ENCODE peak calls at places on chromosomes 3 and 15, in four cellular contexts. M, Q, H and Z are unnamed samples.

GRCh38 chr3:43389388-43390254 is 103.3 kb downstream of the SNRK start:
- DNase-seq in M (peak), Q (no peak), H (peak), Z (no peak)

GRCh38 chr15:62559049-62559733 is 394.1 kb upstream of the C2CD4B start:
- DNase-seq in M (peak), Q (no peak), H (no peak), Z (no peak)

GRCh38 chr3:154304116-154304786 is 20.0 kb downstream of the DHX36 start:
- DNase-seq in M (no peak), Q (no peak), H (no peak), Z (no peak)

GRCh38 chr3:142356818-142357217 is 91.0 kb downstream of the XRN1 start:
- DNase-seq in M (no peak), Q (no peak), H (no peak), Z (no peak)

GRCh38 chr3:13861461-13861860 is 18.4 kb downstream of the WNT7A start:
- DNase-seq in M (no peak), Q (no peak), H (no peak), Z (no peak)

GRCh38 chr15:31362121-31362520 is 35.5 kb downstream of the KLF13 start:
- DNase-seq in M (no peak), Q (no peak), H (no peak), Z (no peak)

GRCh38 chr3:1699361-1699920 is 399.2 kb upstream of the CNTN4 start:
- DNase-seq in M (no peak), Q (no peak), H (no peak), Z (no peak)

GRCh38 chr3:72818092-72818721 is 30.0 kb downstream of the SHQ1 start:
- DNase-seq in M (peak), Q (no peak), H (no peak), Z (no peak)

GRCh38 chr3:40754966-40755365 is 230.2 kb downstream of the ZNF621 start:
- DNase-seq in M (no peak), Q (no peak), H (no peak), Z (no peak)

GRCh38 chr3:48695113-48695753 is 9.5 kb upstream of the NCKIPSD start:
- DNase-seq in M (peak), Q (peak), H (no peak), Z (peak)

GRCh38 chr3:32239638-32240550 is 1.4 kb downstream of the CMTM8 start:
- DNase-seq in M (peak), Q (peak), H (no peak), Z (peak)

GRCh38 chr3:16143870-16144568 is 30.5 kb upstream of the GALNT15 start:
- DNase-seq in M (no peak), Q (no peak), H (no peak), Z (no peak)

GRCh38 chr3:32455609-32456428 is 46.8 kb downstream of the CMTM6 start:
- DNase-seq in M (no peak), Q (no peak), H (no peak), Z (no peak)

GRCh38 chr3:194976049-194976451 is 290.4 kb downstream of the FAM43A start:
- DNase-seq in M (no peak), Q (no peak), H (peak), Z (no peak)

GRCh38 chr15:38054488-38054887 is 120.0 kb downstream of the TMCO5A start:
- DNase-seq in M (peak), Q (no peak), H (no peak), Z (no peak)

GRCh38 chr3:50345586-50345985 is at the start of gene ZMYND10:
- DNase-seq in M (peak), Q (peak), H (peak), Z (peak)

GRCh38 chr3:54641226-54642014 is 286.4 kb downstream of the LRTM1 start:
- DNase-seq in M (no peak), Q (no peak), H (no peak), Z (no peak)

GRCh38 chr15:65996901-65997300 is 127.6 kb downstream of the RAB11A start:
- DNase-seq in M (no peak), Q (no peak), H (no peak), Z (no peak)

GRCh38 chr3:128369881-128370642 is 96.6 kb downstream of the DNAJB8 start:
- DNase-seq in M (no peak), Q (no peak), H (peak), Z (no peak)

GRCh38 chr3:184540777-184541681 is 20.6 kb upstream of the EPHB3 start:
- DNase-seq in M (peak), Q (peak), H (peak), Z (peak)

GRCh38 chr3:115885621-115886020 is 262.3 kb downstream of the GAP43 start:
- DNase-seq in M (peak), Q (no peak), H (no peak), Z (peak)

GRCh38 chr3:47239929-47240328 is 42.7 kb downstream of the KIF9 start:
- DNase-seq in M (no peak), Q (no peak), H (peak), Z (no peak)

GRCh38 chr3:138474163-138474562 is 39.7 kb downstream of the ESYT3 start:
- DNase-seq in M (no peak), Q (no peak), H (peak), Z (no peak)

GRCh38 chr3:182241777-182242556 is 530.2 kb downstream of the SOX2 start:
- DNase-seq in M (peak), Q (no peak), H (no peak), Z (no peak)

GRCh38 chr3:2765002-2765579 is 345.1 kb downstream of the IL5RA start:
- DNase-seq in M (no peak), Q (no peak), H (no peak), Z (no peak)
- TF ChIP-seq CTCF in M (no peak), Q (no peak), H (no peak), Z (no peak)

GRCh38 chr15:81108427-81108826 is 25.6 kb upstream of the CFAP161 start:
- DNase-seq in M (no peak), Q (no peak), H (no peak), Z (peak)
- TF ChIP-seq CTCF in M (peak), Q (peak), H (peak), Z (no peak)

DNA sequence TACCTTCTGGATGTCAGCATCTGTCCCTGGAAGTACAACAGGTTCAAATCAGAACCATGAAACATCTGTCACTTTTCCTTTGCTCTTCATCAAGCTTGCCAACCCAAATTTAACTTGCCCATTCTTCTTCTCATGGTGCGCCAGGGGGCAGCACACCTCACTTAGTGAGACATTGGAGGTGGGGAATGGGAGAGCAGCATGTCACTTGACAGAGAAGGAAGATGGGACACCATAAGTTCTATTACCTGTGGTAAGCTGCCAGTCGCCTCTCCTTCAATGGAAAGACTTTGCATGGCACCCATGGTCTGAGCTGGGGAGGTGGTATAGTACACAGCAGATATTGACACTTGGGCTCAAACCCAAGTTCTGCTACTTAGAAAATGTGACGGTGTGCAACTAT is 2.9 kb downstream of the SCN5A start:
- DNase-seq in M (peak), Q (no peak), H (no peak), Z (no peak)
- TF ChIP-seq CTCF in M (peak), Q (peak), H (peak), Z (peak)

GRCh38 chr3:114824014-114824413 is 323.1 kb downstream of the ZBTB20 start:
- DNase-seq in M (no peak), Q (no peak), H (no peak), Z (no peak)

GRCh38 chr3:114830652-114831051 is 316.4 kb downstream of the ZBTB20 start:
- DNase-seq in M (no peak), Q (no peak), H (no peak), Z (no peak)

GRCh38 chr3:114829786-114830185 is 317.3 kb downstream of the ZBTB20 start:
- DNase-seq in M (no peak), Q (no peak), H (no peak), Z (no peak)

GRCh38 chr3:114823061-114823460 is 324.0 kb downstream of the ZBTB20 start:
- DNase-seq in M (no peak), Q (no peak), H (no peak), Z (no peak)

GRCh38 chr3:114827495-114827894 is 319.6 kb downstream of the ZBTB20 start:
- DNase-seq in M (peak), Q (no peak), H (no peak), Z (no peak)
- TF ChIP-seq CTCF in M (peak), Q (peak), H (peak), Z (peak)

DNA sequence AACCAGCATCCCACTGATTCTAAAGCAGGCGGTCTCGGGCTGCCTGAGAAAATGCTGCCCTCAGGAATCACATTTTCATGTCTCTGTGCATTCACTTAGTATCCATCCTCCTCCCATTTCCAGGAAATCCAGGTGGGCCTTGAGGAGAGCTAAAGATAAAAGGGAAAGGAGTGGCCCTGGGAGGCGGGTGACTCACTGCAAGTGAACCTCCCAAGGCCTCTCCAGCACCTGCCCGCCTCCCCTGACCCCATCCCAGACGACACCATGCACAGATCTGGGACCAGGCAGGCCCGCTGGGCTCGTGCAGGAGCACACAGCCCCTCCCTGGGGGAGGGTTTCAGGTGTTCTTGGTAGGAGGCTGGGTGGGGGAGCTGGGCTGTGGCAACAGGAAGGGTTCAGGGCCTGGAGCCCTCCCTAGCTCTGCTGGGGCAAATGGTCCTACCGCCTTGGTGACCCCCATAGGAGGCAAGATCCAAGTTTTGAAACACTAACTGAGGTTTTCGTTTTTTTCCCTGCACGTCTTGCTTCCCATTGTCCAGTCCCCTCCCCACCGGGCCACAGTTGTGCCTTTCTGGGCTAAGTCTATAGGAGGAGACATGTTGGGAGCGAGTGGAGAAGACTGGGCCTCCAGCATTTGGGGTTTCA is 22.2 kb downstream of the MELTF start:
- DNase-seq in M (no peak), Q (no peak), H (no peak), Z (no peak)
- TF ChIP-seq CTCF in M (no peak), Q (no peak), H (no peak), Z (no peak)

GRCh38 chr3:53199834-53200233 is 38.8 kb downstream of the PRKCD start:
- DNase-seq in M (no peak), Q (no peak), H (no peak), Z (no peak)

GRCh38 chr3:53198996-53199395 is 38.0 kb downstream of the PRKCD start:
- DNase-seq in M (no peak), Q (no peak), H (no peak), Z (no peak)

GRCh38 chr3:53196575-53197407 is 35.8 kb downstream of the PRKCD start:
- DNase-seq in M (peak), Q (no peak), H (peak), Z (peak)

GRCh38 chr3:53200501-53201189 is 39.6 kb downstream of the PRKCD start:
- DNase-seq in M (no peak), Q (no peak), H (no peak), Z (no peak)

GRCh38 chr3:53198256-53198977 is 37.4 kb downstream of the PRKCD start:
- DNase-seq in M (no peak), Q (no peak), H (no peak), Z (no peak)
- TF ChIP-seq CTCF in M (no peak), Q (no peak), H (no peak), Z (no peak)

GRCh38 chr15:77416954-77417353 is 3.0 kb downstream of the PEAK1 start:
- DNase-seq in M (no peak), Q (no peak), H (no peak), Z (no peak)
- TF ChIP-seq CTCF in M (no peak), Q (no peak), H (no peak), Z (no peak)